ENCODE peak calls at places on chromosomes 1 and 21, in six cellular contexts. I is gastroesophageal sphincter; C is activated T-helper 17 cell treated with anti-CD3 and anti-CD28 coated beads, Interleukin-2, amount 50 U/mL, for 72 hours; J is right cardiac atrium; H is activated CD8-positive, alpha-beta T cell treated with anti-CD3 and anti-CD28 coated beads for 36 hours; M is Right ventricle myocardium superior. N is an unnamed sample.

GRCh38 chr1:187862506-187862905 is 1033.8 kb downstream of the PLA2G4A start:
- ATAC-seq in I (no peak), C (no peak), J (no peak), H (no peak), M (no peak), N (no peak)

GRCh38 chr1:22143586-22144033 is 713 bp upstream of the WNT4 start:
- ATAC-seq in I (peak; percentile 6), C (no peak), J (no peak), H (no peak), M (no peak), N (no peak)

GRCh38 chr1:240004086-240004749 is 87.5 kb upstream of the FMN2 start:
- ATAC-seq in I (no peak), C (no peak), J (no peak), H (peak; percentile 39), M (no peak), N (no peak)

GRCh38 chr1:90067194-90067593 is 72.3 kb downstream of the ZNF326 start:
- ATAC-seq in I (no peak), C (no peak), J (no peak), H (no peak), M (no peak), N (no peak)

GRCh38 chr1:240854367-240854766 is 242.4 kb upstream of the GREM2 start:
- ATAC-seq in I (no peak), C (no peak), J (no peak), H (no peak), M (no peak), N (no peak)

GRCh38 chr1:20359451-20360330 is 69.0 kb downstream of the VWA5B1 start:
- ATAC-seq in I (no peak), C (peak; percentile 98), J (no peak), H (peak; percentile 91), M (no peak), N (peak; percentile 19)

GRCh38 chr1:171350579-171350978 is 36.6 kb downstream of the FMO4 start:
- ATAC-seq in I (no peak), C (no peak), J (no peak), H (no peak), M (no peak), N (no peak)

GRCh38 chr21:32562426-32562825 is 22.9 kb downstream of the TCP10L start:
- ATAC-seq in I (peak; percentile 75), C (peak; percentile 28), J (peak; percentile 75), H (peak; percentile 88), M (peak; percentile 67), N (no peak)

GRCh38 chr1:204084247-204084772 is 11.4 kb downstream of the SOX13 start:
- ATAC-seq in I (no peak), C (no peak), J (no peak), H (no peak), M (peak; percentile 70), N (no peak)

GRCh38 chr21:44579056-44579832 is 1.2 kb downstream of the KRTAP10-5 start:
- ATAC-seq in I (no peak), C (no peak), J (no peak), H (no peak), M (no peak), N (no peak)

GRCh38 chr1:178579562-178579961 is 66.7 kb downstream of the TEX35 start:
- ATAC-seq in I (no peak), C (no peak), J (no peak), H (no peak), M (no peak), N (no peak)

GRCh38 chr1:155106862-155107261 is 20.8 kb upstream of the EFNA1 start:
- ATAC-seq in I (no peak), C (no peak), J (no peak), H (no peak), M (no peak), N (no peak)

GRCh38 chr1:235270625-235271024 is 57.4 kb downstream of the ARID4B start:
- ATAC-seq in I (no peak), C (peak; percentile 94), J (no peak), H (peak; percentile 85), M (no peak), N (peak; percentile 42)

GRCh38 chr1:11101347-11101746 is 1.7 kb upstream of the EXOSC10 start:
- ATAC-seq in I (no peak), C (no peak), J (no peak), H (no peak), M (no peak), N (no peak)

GRCh38 chr1:1225238-1225845 is 6.5 kb downstream of the SDF4 start:
- ATAC-seq in I (no peak), C (no peak), J (no peak), H (no peak), M (peak; percentile 33), N (peak; percentile 56)

GRCh38 chr1:16267690-16268180 is 30.8 kb upstream of the CPLANE2 start:
- ATAC-seq in I (no peak), C (no peak), J (no peak), H (no peak), M (no peak), N (no peak)

GRCh38 chr1:247681288-247681897 is 1.9 kb upstream of the OR13G1 start:
- ATAC-seq in I (no peak), C (peak; percentile 40), J (no peak), H (peak; percentile 77), M (no peak), N (no peak)

GRCh38 chr1:14541348-14541747 is 57.1 kb upstream of the KAZN start:
- ATAC-seq in I (no peak), C (no peak), J (no peak), H (no peak), M (no peak), N (no peak)

N was measured in esophagus mucosa.